ENCODE peak calls at places on chromosomes 7 and 10, in eight cellular contexts. T is A549, P is K562, V is endothelial cell of umbilical vein, L is HCT116, W is H1, E is HepG2, D is GM12878. S is an unnamed sample.

GRCh38 chr7:91311844-91312243 is 47.6 kb downstream of the FZD1 start:
- DNase-seq in E (no peak), V (no peak), T (no peak), L (no peak), D (no peak), P (no peak), W (no peak), S (no peak)

GRCh38 chr10:48340734-48341133 is 34.3 kb downstream of the MAPK8 start:
- DNase-seq in T (no peak), E (no peak), L (no peak), W (no peak), P (no peak), V (no peak), D (no peak), S (no peak)

GRCh38 chr10:52540479-52540984 is 226.5 kb downstream of the DKK1 start:
- DNase-seq in D (no peak), P (no peak), T (no peak), E (no peak), W (no peak), V (peak), L (no peak), S (no peak)

GRCh38 chr7:48667434-48667833 is 256.9 kb upstream of the CDC14C start:
- DNase-seq in T (no peak), V (no peak), P (no peak), L (no peak), D (no peak), E (no peak), W (no peak), S (no peak)

GRCh38 chr10:109866168-109866994 is 56.9 kb downstream of the XPNPEP1 start:
- DNase-seq in L (peak), E (no peak), W (no peak), D (no peak), V (peak), T (no peak), P (peak), S (peak)

GRCh38 chr7:151829707-151830106 is 47.2 kb downstream of the PRKAG2 start:
- DNase-seq in P (no peak), V (no peak), W (no peak), L (no peak), T (no peak), D (no peak), E (no peak), S (no peak)

GRCh38 chr7:31443457-31443856 is 70.4 kb upstream of the ITPRID1 start:
- DNase-seq in T (peak), P (peak), W (no peak), V (peak), L (peak), D (peak), E (peak), S (peak)

GRCh38 chr7:47654672-47655340 is 72.9 kb upstream of the TNS3 start:
- DNase-seq in P (no peak), E (no peak), W (no peak), T (no peak), D (no peak), V (no peak), L (no peak), S (no peak)

GRCh38 chr10:63197304-63198092 is 64.4 kb downstream of the NRBF2 start:
- DNase-seq in D (no peak), P (no peak), L (no peak), E (no peak), T (no peak), V (no peak), W (no peak), S (no peak)

GRCh38 chr10:6047326-6047611 is 14.9 kb downstream of the IL2RA start:
- DNase-seq in T (no peak), W (no peak), D (no peak), V (no peak), L (no peak), E (no peak), P (no peak), S (no peak)

GRCh38 chr10:102975483-102976057 is 57.5 kb downstream of the CNNM2 start:
- DNase-seq in W (no peak), D (no peak), V (no peak), L (no peak), E (no peak), T (no peak), P (no peak), S (no peak)
- TF ChIP-seq POLR2A in W (no peak), D (no peak), V (no peak), L (no peak), E (no peak), T (no peak), P (no peak), S (no peak)

GRCh38 chr7:102393467-102393866 is 2.7 kb upstream of the PRKRIP1 start:
- DNase-seq in E (no peak), P (no peak), W (no peak), T (no peak), V (no peak), L (no peak), D (no peak), S (no peak)
- TF ChIP-seq MAX in E (no peak), P (no peak), W (no peak), T (no peak), V (no peak), L (no peak), D (no peak), S (no peak)

DNA sequence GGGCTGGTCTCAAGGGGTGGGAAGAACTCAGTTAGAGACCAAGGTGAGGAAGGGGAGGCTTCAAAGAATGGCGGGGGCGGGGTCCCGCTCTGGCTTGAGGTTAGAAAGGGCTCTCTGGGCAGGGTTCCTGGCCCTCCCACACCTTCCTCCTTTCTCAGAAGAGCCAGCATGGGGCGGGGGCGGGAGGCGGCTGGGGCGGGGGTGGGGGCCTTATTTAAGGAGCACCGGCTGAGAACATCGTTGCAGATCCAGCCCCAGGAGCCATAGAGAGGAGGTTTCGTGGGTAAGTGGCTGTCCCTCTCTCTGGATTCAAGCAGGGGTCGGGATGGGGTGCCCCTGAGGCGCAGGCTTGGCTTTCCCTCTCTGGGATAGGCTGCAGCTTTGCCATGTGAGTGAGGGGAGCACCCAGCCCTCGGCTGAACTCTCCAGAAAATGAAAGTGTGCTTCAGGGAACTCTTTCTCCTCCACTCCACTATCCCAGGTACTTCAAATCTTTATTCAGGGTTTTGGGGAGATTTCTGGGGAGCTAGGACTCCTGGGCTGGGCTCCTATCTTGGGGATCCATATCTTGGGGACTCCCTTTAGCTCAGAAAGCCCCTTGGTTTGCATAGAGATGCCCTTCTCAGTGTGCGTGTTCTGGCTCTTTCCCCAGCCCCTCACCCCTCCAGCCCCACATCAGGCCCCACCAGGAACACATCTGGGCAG is 3.3 kb upstream of the CUEDC2 start:
- DNase-seq in W (no peak), T (no peak), V (no peak), E (no peak), L (no peak), P (peak), D (no peak), S (peak)
- TF ChIP-seq POLR2A in W (no peak), T (no peak), V (no peak), E (peak), L (no peak), P (peak), D (peak), S (peak)

GRCh38 chr7:1811850-1812692 is 142.0 kb downstream of the ELFN1 start:
- DNase-seq in W (no peak), E (peak), P (no peak), V (no peak), D (no peak), L (no peak), T (peak), S (no peak)

GRCh38 chr7:1812693-1813393 is 142.8 kb downstream of the ELFN1 start:
- DNase-seq in D (no peak), P (no peak), E (no peak), W (no peak), T (peak), V (no peak), L (no peak), S (no peak)

GRCh38 chr7:1815051-1815481 is 145.0 kb downstream of the ELFN1 start:
- DNase-seq in E (no peak), T (no peak), W (no peak), D (no peak), V (no peak), L (no peak), P (peak), S (peak)

GRCh38 chr7:1813394-1814088 is 143.5 kb downstream of the ELFN1 start:
- DNase-seq in V (no peak), L (no peak), E (no peak), W (no peak), T (no peak), D (no peak), P (no peak), S (no peak)

DNA sequence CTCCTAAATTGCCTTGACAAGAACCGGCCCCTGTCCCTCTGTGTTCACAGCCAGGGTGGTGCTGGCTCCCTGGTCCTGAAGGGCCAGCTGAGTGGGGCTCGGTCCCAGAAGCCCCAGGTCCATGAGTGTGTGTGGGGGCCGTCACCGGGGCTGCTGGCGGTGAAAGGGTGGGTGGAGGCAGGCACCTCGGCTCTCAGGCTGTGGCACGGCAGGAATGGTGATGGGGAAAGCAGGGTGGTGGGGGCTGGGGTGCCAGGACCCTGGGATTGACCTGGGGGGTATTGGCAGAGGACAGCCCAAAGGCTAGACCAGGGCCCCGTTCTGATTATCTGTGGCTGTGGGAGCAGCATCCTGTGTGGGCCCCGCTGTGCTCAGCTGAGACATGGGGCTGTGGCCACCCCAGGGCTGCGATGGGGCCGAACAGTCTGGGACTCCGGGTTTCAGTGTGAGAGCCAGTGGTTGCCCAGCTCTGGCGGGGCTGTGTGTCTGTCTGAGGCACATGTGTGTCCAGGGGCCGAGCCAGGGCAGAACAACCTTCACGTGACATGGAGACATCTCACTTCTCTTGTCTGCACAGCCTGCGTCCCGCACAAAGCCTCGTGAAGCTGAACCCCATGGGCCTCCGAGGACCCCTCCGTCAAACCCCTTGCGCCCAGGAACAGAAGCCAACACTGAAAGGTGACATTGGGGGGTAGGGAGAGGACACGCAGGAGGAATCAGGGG is 144.2 kb downstream of the ELFN1 start:
- DNase-seq in P (no peak), W (no peak), T (no peak), L (no peak), E (no peak), V (no peak), D (no peak), S (no peak)
- TF ChIP-seq MAX in P (peak), W (no peak), T (no peak), L (no peak), E (no peak), V (no peak), D (no peak), S (no peak)

GRCh38 chr7:130668258-130669050 is at the start of gene COPG2:
- DNase-seq in D (peak), V (peak), E (peak), W (peak), L (peak), P (peak), T (peak), S (peak)
- TF ChIP-seq POLR2A in D (peak), V (peak), E (peak), W (peak), L (peak), P (peak), T (peak), S (peak)

GRCh38 chr7:17633099-17633498 is 307.2 kb downstream of the SNX13 start:
- DNase-seq in E (peak), L (peak), D (no peak), P (no peak), T (peak), V (no peak), W (no peak), S (no peak)
- TF ChIP-seq MAX in E (no peak), L (no peak), D (no peak), P (no peak), T (no peak), V (no peak), W (no peak), S (no peak)

GRCh38 chr10:120854388-120854787 is 3.2 kb downstream of the WDR11 start:
- DNase-seq in D (no peak), W (no peak), T (no peak), V (no peak), L (no peak), E (no peak), P (no peak), S (no peak)

DNA sequence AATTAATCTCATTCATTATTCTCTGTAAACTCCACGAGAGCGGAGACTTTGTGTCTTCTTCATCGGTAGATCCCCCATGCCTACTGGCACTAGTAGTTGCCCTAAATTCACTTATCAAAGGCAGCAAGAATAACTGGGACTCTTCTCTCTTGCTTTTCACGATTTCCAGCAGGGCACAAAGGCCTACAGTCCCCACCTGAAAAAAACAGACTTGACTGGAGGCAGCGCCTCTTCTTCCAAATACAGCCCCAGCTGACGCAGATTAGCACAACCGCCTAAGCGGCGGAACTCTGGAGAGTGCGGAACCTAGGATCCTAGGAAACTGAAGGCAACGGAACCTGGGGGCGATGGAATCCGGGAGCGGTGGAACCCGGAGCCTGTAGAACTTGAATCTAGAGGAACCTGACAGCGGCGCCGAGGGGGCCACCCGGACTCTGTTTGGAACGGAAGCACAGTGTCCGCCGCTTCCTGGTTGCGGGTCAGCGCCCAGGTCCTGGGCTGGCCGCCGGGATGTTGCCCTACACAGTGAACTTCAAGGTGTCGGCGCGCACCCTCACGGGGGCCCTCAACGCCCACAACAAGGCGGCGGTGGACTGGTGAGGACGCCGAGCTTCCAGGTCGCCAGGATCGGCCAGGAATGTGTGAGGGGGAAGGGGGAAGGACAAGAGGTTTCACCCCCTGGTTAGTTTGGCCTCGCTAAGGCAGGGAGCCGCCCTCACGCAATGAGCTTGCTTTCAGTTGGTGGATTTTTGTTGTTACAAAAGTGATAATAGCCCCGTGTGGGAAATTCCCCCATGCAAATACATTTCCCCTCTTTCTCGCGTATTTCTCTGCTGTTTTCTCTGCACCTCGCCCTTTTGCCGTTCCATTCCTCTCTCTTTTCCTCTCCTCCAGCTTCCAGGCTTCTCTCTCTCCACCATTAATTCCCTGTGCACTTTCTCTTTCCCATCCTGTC is at the start of gene WDR11:
- DNase-seq in V (peak), E (peak), T (peak), L (peak), P (peak), D (peak), W (peak), S (peak)
- TF ChIP-seq POLR2A in V (peak), E (peak), T (peak), L (peak), P (peak), D (peak), W (peak), S (peak)

GRCh38 chr7:1253591-1254207 is 21.0 kb downstream of the UNCX start:
- DNase-seq in P (no peak), T (no peak), W (no peak), V (no peak), E (no peak), L (no peak), D (no peak), S (peak)
- TF ChIP-seq MAX in P (no peak), T (no peak), W (no peak), V (no peak), E (no peak), L (no peak), D (no peak), S (no peak)

S was measured in NB4.